ENCODE peak calls at places on chromosomes 6 and 20, in eight cellular contexts. P is astrocyte of the cerebellum; K is fibroblast of mammary gland; C is mesendoderm; F is choroid plexus epithelial cell; I is CD4-positive, alpha-beta memory T cell; Z is sigmoid colon; R is IMR-90. E is an unnamed sample.

GRCh38 chr20:14477125-14477524 is 139.7 kb upstream of the FLRT3 start:
- DNase-seq in P (no peak), K (peak; percentile 89), C (no peak), F (peak; percentile 58), I (no peak), Z (no peak), R (peak; percentile 73), E (no peak)

GRCh38 chr6:52390361-52390727 is 28.4 kb downstream of the PAQR8 start:
- DNase-seq in P (peak; percentile 49), K (peak; percentile 64), C (no peak), F (peak; percentile 74), I (peak; percentile 81), Z (no peak), R (peak; percentile 73), E (no peak)

GRCh38 chr20:50658804-50659380 is 32.5 kb downstream of the RIPOR3 start:
- DNase-seq in P (no peak), K (no peak), C (no peak), F (no peak), I (no peak), Z (no peak), R (no peak), E (no peak)

GRCh38 chr6:15876406-15876805 is 213.6 kb upstream of the DTNBP1 start:
- DNase-seq in P (no peak), K (peak; percentile 66), C (no peak), F (peak; percentile 51), I (no peak), Z (no peak), R (no peak), E (no peak)

GRCh38 chr6:44056392-44057237 is 70.6 kb downstream of the MRPL14 start:
- DNase-seq in P (no peak), K (peak; percentile 93), C (no peak), F (no peak), I (no peak), Z (no peak), R (peak; percentile 90), E (no peak)

GRCh38 chr6:155530219-155530834 is 74.7 kb upstream of the NOX3 start:
- DNase-seq in P (peak; percentile 31), K (peak; percentile 74), C (peak; percentile 28), F (peak; percentile 82), I (peak; percentile 3), Z (no peak), R (peak; percentile 60), E (peak; percentile 4)

GRCh38 chr6:148831531-148831930 is 84.7 kb downstream of the UST start:
- DNase-seq in P (no peak), K (no peak), C (no peak), F (peak; percentile 54), I (no peak), Z (no peak), R (peak; percentile 50), E (peak; percentile 39)

GRCh38 chr6:121356575-121356974 is 22.3 kb upstream of the TBC1D32 start:
- DNase-seq in P (no peak), K (no peak), C (no peak), F (peak; percentile 19), I (no peak), Z (no peak), R (no peak), E (no peak)

GRCh38 chr20:48782901-48783308 is 44.9 kb downstream of the PREX1 start:
- DNase-seq in P (no peak), K (no peak), C (no peak), F (no peak), I (no peak), Z (no peak), R (no peak), E (no peak)

GRCh38 chr20:57043091-57043490 is 223.3 kb downstream of the BMP7 start:
- DNase-seq in P (no peak), K (no peak), C (no peak), F (no peak), I (no peak), Z (no peak), R (no peak), E (no peak)

GRCh38 chr6:159100789-159101182 is 56.0 kb upstream of the TAGAP start:
- DNase-seq in P (no peak), K (no peak), C (no peak), F (no peak), I (no peak), Z (no peak), R (no peak), E (no peak)

GRCh38 chr6:10425177-10425972 is 10.5 kb upstream of the TFAP2A start:
- DNase-seq in P (no peak), K (no peak), C (peak; percentile 70), F (no peak), I (no peak), Z (no peak), R (no peak), E (no peak)

GRCh38 chr6:3341467-3341866 is 82.7 kb downstream of the PSMG4 start:
- DNase-seq in P (peak; percentile 93), K (peak; percentile 98), C (peak; percentile 71), F (peak; percentile 94), I (no peak), Z (peak; percentile 74), R (peak; percentile 83), E (peak; percentile 77)

GRCh38 chr6:167731216-167731615 is 95.5 kb upstream of the AFDN start:
- DNase-seq in P (no peak), K (no peak), C (no peak), F (no peak), I (no peak), Z (peak; percentile 55), R (no peak), E (no peak)

GRCh38 chr20:33862709-33863403 is 51.7 kb downstream of the CHMP4B start:
- DNase-seq in P (peak; percentile 62), K (peak; percentile 63), C (peak; percentile 94), F (peak; percentile 81), I (peak; percentile 28), Z (peak; percentile 77), R (peak; percentile 78), E (no peak)

GRCh38 chr6:101876431-101876830 is 482.9 kb downstream of the GRIK2 start:
- DNase-seq in P (no peak), K (no peak), C (no peak), F (peak; percentile 5), I (no peak), Z (no peak), R (no peak), E (no peak)

GRCh38 chr6:57029213-57029612 is 17.3 kb upstream of the KIAA1586 start:
- DNase-seq in P (no peak), K (no peak), C (peak; percentile 61), F (no peak), I (no peak), Z (no peak), R (no peak), E (no peak)

GRCh38 chr20:14959506-14960493 is 622.4 kb upstream of the FLRT3 start:
- DNase-seq in P (no peak), K (peak; percentile 42), C (no peak), F (peak; percentile 33), I (no peak), Z (no peak), R (no peak), E (no peak)

GRCh38 chr6:144345451-144345850 is 60.3 kb downstream of the UTRN start:
- DNase-seq in P (no peak), K (no peak), C (no peak), F (no peak), I (no peak), Z (no peak), R (no peak), E (no peak)

GRCh38 chr6:144341831-144342527 is 56.8 kb downstream of the UTRN start:
- DNase-seq in P (no peak), K (peak; percentile 42), C (no peak), F (no peak), I (no peak), Z (no peak), R (no peak), E (no peak)

GRCh38 chr6:144344651-144345050 is 59.5 kb downstream of the UTRN start:
- DNase-seq in P (no peak), K (no peak), C (no peak), F (no peak), I (peak; percentile 38), Z (no peak), R (no peak), E (no peak)

GRCh38 chr6:144346719-144347446 is 61.7 kb downstream of the UTRN start:
- DNase-seq in P (no peak), K (peak; percentile 71), C (peak; percentile 55), F (peak; percentile 71), I (no peak), Z (no peak), R (peak; percentile 84), E (no peak)

DNA sequence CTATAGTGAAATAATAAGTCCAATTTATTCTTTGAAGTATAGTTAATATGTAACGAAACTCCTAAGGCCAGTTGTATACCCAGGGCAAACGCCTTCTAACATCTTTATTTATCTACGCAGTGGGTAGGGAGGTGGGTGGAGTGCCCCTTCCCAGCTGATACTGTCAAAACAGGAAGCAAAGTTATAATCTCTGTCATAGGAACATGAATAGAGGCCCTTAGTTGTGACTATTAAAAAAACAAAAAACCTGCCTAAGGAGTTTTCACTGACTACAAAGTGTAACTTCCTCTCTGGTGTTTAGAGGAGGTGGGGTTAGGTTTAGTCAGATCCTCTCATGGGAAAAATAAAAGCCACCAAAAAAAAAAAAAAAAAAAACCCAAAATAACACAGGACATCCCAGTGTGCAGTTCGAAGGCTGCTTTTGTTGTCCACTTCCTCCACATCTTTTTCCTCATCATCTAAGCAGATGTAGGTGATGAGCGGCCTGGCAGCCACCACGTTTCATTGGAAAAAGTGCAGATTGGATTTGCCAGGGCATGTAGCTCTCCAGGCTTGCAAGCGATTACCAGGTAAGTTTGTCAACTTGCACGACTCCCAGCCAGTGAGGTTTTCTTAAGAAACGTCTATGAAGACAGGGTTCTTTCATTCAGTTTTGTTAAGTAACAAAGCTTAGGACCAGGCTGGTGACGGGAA is 58.7 kb downstream of the UTRN start:
- DNase-seq in P (no peak), K (no peak), C (no peak), F (no peak), I (peak; percentile 80), Z (no peak), R (no peak), E (no peak)
- H3K4me3 ChIP-seq in P (no peak overlapping the region), K (no peak overlapping the region), C (no peak overlapping the region), F (no peak overlapping the region), I (peak overlapping the region; percentile 95), Z (no peak overlapping the region), R (no peak overlapping the region), E (no peak overlapping the region)

GRCh38 chr20:25191051-25191450 is 4.5 kb upstream of the ENTPD6 start:
- DNase-seq in P (no peak), K (no peak), C (peak; percentile 32), F (no peak), I (no peak), Z (no peak), R (no peak), E (no peak)
- H3K4me3 ChIP-seq in P (no peak overlapping the region), K (no peak overlapping the region), C (no peak overlapping the region), F (no peak overlapping the region), I (no peak overlapping the region), Z (no peak overlapping the region), R (no peak overlapping the region), E (no peak overlapping the region)

GRCh38 chr6:131951576-131952230 is 531 bp upstream of the CCN2 start:
- DNase-seq in P (no peak), K (peak; percentile 19), C (no peak), F (no peak), I (no peak), Z (no peak), R (no peak), E (no peak)
- H3K4me3 ChIP-seq in P (peak overlapping the region; percentile 79), K (peak overlapping the region; percentile 48), C (no peak overlapping the region), F (peak overlapping the region; percentile 82), I (no peak overlapping the region), Z (peak overlapping the region; percentile 90), R (no peak overlapping the region), E (peak overlapping the region; percentile 83)

DNA sequence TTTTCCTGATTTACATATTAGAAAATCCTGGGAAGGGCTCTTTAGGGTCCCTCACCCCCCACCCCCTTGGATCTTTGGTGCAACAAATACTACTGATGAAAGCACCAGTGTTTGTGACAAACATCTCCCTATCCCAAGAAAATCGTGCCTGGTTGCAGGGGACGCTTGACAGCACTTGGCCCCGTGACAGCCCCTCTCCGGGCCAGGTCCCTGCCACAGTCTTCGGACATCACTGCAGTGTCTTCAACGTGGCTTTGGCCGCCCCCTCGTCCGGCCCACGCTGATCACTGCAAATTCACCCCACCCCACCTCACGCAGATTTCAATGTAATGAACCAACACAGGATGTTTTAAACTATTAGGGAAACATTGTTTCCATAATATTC is 43.3 kb downstream of the GNAS start:
- DNase-seq in P (no peak), K (no peak), C (no peak), F (no peak), I (no peak), Z (no peak), R (no peak), E (no peak)
- H3K4me3 ChIP-seq in P (peak overlapping the region; percentile 13), K (no peak overlapping the region), C (no peak overlapping the region), F (peak overlapping the region; percentile 35), I (no peak overlapping the region), Z (no peak overlapping the region), R (no peak overlapping the region), E (peak overlapping the region; percentile 12)

E was measured in AG09309.